ENCODE peak calls at places on chromosomes 12 and 14, in ten cellular contexts. Y, X, P, H, Q, U, R, K, O and L are unnamed samples.

GRCh38 chr12:108620236-108620879 is 13.3 kb downstream of the SELPLG start:
- DNase-seq in Y (no peak), X (no peak), P (no peak), H (no peak), Q (no peak), U (no peak), R (no peak), K (no peak), O (no peak), L (no peak)

GRCh38 chr12:65248656-65249633 is 29.5 kb upstream of the MSRB3 start:
- DNase-seq in Y (no peak), X (no peak), P (no peak), H (no peak), Q (no peak), U (no peak), R (no peak), K (no peak), O (no peak), L (no peak)

GRCh38 chr14:78970677-78971076 is 800.5 kb downstream of the NRXN3 start:
- DNase-seq in Y (peak), X (no peak), P (no peak), H (no peak), Q (no peak), U (no peak), R (peak), K (no peak), O (no peak), L (no peak)

GRCh38 chr12:15180975-15181683 is 40.1 kb downstream of the RERG start:
- DNase-seq in Y (no peak), X (no peak), P (no peak), H (no peak), Q (no peak), U (no peak), R (no peak), K (no peak), O (no peak), L (no peak)

GRCh38 chr12:94535614-94535932 is 75.9 kb upstream of the CEP83 start:
- DNase-seq in Y (no peak), X (no peak), P (no peak), H (no peak), Q (no peak), U (no peak), R (no peak), K (no peak), O (no peak), L (no peak)

GRCh38 chr12:110846615-110847566 is at the start of gene CCDC63:
- DNase-seq in Y (peak), X (no peak), P (peak), H (peak), Q (peak), U (no peak), R (no peak), K (no peak), O (peak), L (no peak)

GRCh38 chr14:99252443-99252939 is 19.5 kb downstream of the BCL11B start:
- DNase-seq in Y (no peak), X (no peak), P (no peak), H (no peak), Q (no peak), U (no peak), R (no peak), K (no peak), O (no peak), L (no peak)

GRCh38 chr12:39490500-39491276 is 47.8 kb upstream of the KIF21A start:
- DNase-seq in Y (peak), X (peak), P (no peak), H (no peak), Q (no peak), U (no peak), R (no peak), K (no peak), O (peak), L (peak)

GRCh38 chr12:51888316-51889215 is 663 bp downstream of the ANKRD33 start:
- DNase-seq in Y (no peak), X (no peak), P (no peak), H (no peak), Q (no peak), U (no peak), R (no peak), K (no peak), O (no peak), L (no peak)